ENCODE peak calls at places on chromosomes 16 and 17, in six cellular contexts. P is suprapubic skin, F is LNCaP clone FGC, T is A549, A is mucosa of descending colon, G is endothelial cell of umbilical vein. W is an unnamed sample.

GRCh38 chr17:28841901-28842281 is 699 bp downstream of the FAM222B start:
- DNase-seq in G (peak; percentile 53), T (peak; percentile 42), P (no peak), F (no peak), A (no peak), W (peak; percentile 4)

GRCh38 chr17:44222112-44222869 is 2.8 kb upstream of the UBTF start:
- DNase-seq in A (peak; percentile 88), T (peak; percentile 87), F (no peak), G (peak; percentile 71), P (peak; percentile 88), W (peak; percentile 80)

GRCh38 chr16:72715267-72715666 is 332.7 kb downstream of the ZFHX3 start:
- DNase-seq in A (no peak), G (no peak), P (no peak), F (no peak), T (no peak), W (no peak)

GRCh38 chr17:46815474-46816353 is 2.8 kb downstream of the WNT3 start:
- DNase-seq in T (no peak), F (no peak), A (no peak), P (no peak), G (no peak), W (no peak)

GRCh38 chr17:67366193-67367157 is at the start of gene PSMD12:
- DNase-seq in F (peak; percentile 65), G (peak; percentile 92), P (peak; percentile 97), A (peak; percentile 96), T (peak; percentile 94), W (peak; percentile 82)

GRCh38 chr16:49277766-49278566 is 3.7 kb downstream of the CBLN1 start:
- DNase-seq in T (no peak), F (no peak), P (no peak), A (no peak), G (no peak), W (no peak)

GRCh38 chr16:88316151-88316550 is 66.6 kb upstream of the ZNF469 start:
- DNase-seq in F (no peak), G (no peak), T (no peak), P (no peak), A (peak; percentile 33), W (no peak)

GRCh38 chr17:1004769-1005295 is 7.9 kb downstream of the TIMM22 start:
- DNase-seq in P (no peak), F (no peak), A (no peak), T (no peak), G (no peak), W (no peak)

GRCh38 chr17:17108681-17109049 is 66.4 kb downstream of the MPRIP start:
- DNase-seq in F (no peak), G (no peak), A (peak; percentile 63), P (no peak), T (no peak), W (no peak)

GRCh38 chr16:83258366-83258765 is 549.4 kb upstream of the HSBP1 start:
- DNase-seq in A (no peak), G (no peak), P (no peak), F (no peak), T (no peak), W (no peak)

GRCh38 chr17:19397556-19398041 is 10.6 kb upstream of the MFAP4 start:
- DNase-seq in P (peak; percentile 56), T (no peak), G (no peak), F (no peak), A (no peak), W (no peak)

GRCh38 chr17:57210224-57210553 is 46.1 kb upstream of the MSI2 start:
- DNase-seq in F (no peak), T (no peak), G (no peak), P (no peak), A (no peak), W (peak; percentile 78)

GRCh38 chr17:28405632-28406477 is at the start of gene SLC46A1:
- DNase-seq in P (no peak), T (peak; percentile 76), G (peak; percentile 24), F (no peak), A (peak; percentile 70), W (peak; percentile 19)

GRCh38 chr17:30236807-30237206 is 1.3 kb upstream of the SLC6A4 start:
- DNase-seq in A (no peak), F (no peak), P (no peak), T (peak; percentile 91), G (peak; percentile 44), W (peak; percentile 62)

GRCh38 chr17:9473716-9474115 is 101.9 kb downstream of the STX8 start:
- DNase-seq in T (no peak), A (no peak), F (no peak), P (no peak), G (no peak), W (peak; percentile 68)

GRCh38 chr17:63332286-63332685 is 113.8 kb downstream of the CYB561 start:
- DNase-seq in T (no peak), A (no peak), P (no peak), F (no peak), G (no peak), W (peak; percentile 15)

GRCh38 chr16:86740298-86740697 is 161.9 kb downstream of the FOXL1 start:
- DNase-seq in F (no peak), T (no peak), A (no peak), P (no peak), G (no peak), W (no peak)

GRCh38 chr17:44901323-44901965 is 2.2 kb upstream of the EFTUD2 start:
- DNase-seq in G (peak; percentile 88), A (no peak), F (no peak), T (no peak), P (no peak), W (peak; percentile 95)

GRCh38 chr17:28338056-28338768 is 2.7 kb downstream of the TNFAIP1 start:
- DNase-seq in A (no peak), F (no peak), G (peak; percentile 83), T (no peak), P (no peak), W (peak; percentile 77)

GRCh38 chr17:51610155-51610554 is 349.8 kb downstream of the UTP18 start:
- DNase-seq in T (no peak), F (no peak), A (no peak), P (no peak), G (no peak), W (no peak)

GRCh38 chr17:8832711-8833352 is 33.7 kb upstream of the MFSD6L start:
- DNase-seq in G (no peak), A (no peak), T (no peak), F (no peak), P (peak; percentile 70), W (no peak)

GRCh38 chr17:81517009-81517338 is 4.4 kb upstream of the ACTG1 start:
- DNase-seq in T (no peak), P (no peak), A (no peak), G (no peak), F (no peak), W (no peak)

GRCh38 chr16:466651-467050 is 41.2 kb downstream of the RAB11FIP3 start:
- DNase-seq in G (no peak), A (no peak), F (no peak), P (no peak), T (no peak), W (no peak)